ENCODE peak calls at places on chromosomes 1 and 21, in ten cellular contexts. C, R, Z, V, U, J, E, Y, A and I are unnamed samples.

GRCh38 chr1:16248603-16249534 is 11.9 kb upstream of the CPLANE2 start:
- DNase-seq in U (no peak), V (peak), C (peak), J (peak), Y (no peak), Z (peak), E (peak), R (no peak), A (peak), I (no peak)

GRCh38 chr1:207828046-207828445 is 76.2 kb downstream of the CD46 start:
- DNase-seq in Y (no peak), Z (no peak), J (no peak), U (no peak), V (no peak), A (no peak), R (no peak), E (no peak), C (no peak), I (no peak)

GRCh38 chr1:48679868-48680267 is 96.8 kb downstream of the BEND5 start:
- DNase-seq in R (no peak), Z (no peak), A (no peak), J (no peak), V (no peak), E (no peak), Y (no peak), C (no peak), U (no peak), I (no peak)

GRCh38 chr1:225565845-225566244 is 87.1 kb downstream of the ENAH start:
- DNase-seq in C (no peak), V (no peak), E (no peak), R (no peak), J (no peak), Y (no peak), U (no peak), A (peak), Z (no peak), I (no peak)

GRCh38 chr1:52633291-52633754 is 355 bp downstream of the SHISAL2A start:
- DNase-seq in Z (no peak), J (peak), A (peak), V (no peak), U (peak), E (no peak), Y (peak), C (no peak), R (peak), I (no peak)

GRCh38 chr1:11697188-11697892 is 5.8 kb downstream of the DRAXIN start:
- DNase-seq in C (no peak), J (no peak), E (no peak), Z (no peak), A (no peak), Y (no peak), R (no peak), U (no peak), V (no peak), I (no peak)

GRCh38 chr1:208025036-208025435 is 114.1 kb upstream of the CD34 start:
- DNase-seq in C (peak), U (no peak), Y (no peak), A (no peak), Z (no peak), R (no peak), V (no peak), J (no peak), E (no peak), I (no peak)

GRCh38 chr1:21261551-21262281 is 28.5 kb downstream of the ECE1 start:
- DNase-seq in C (no peak), Y (peak), J (no peak), R (peak), A (no peak), V (peak), U (peak), Z (peak), E (peak), I (no peak)

GRCh38 chr21:35045539-35046222 is 3.4 kb downstream of the RUNX1 start:
- DNase-seq in Y (no peak), J (no peak), A (no peak), V (no peak), U (no peak), C (no peak), E (no peak), R (no peak), Z (no peak), I (no peak)

GRCh38 chr1:241473026-241473425 is 46.5 kb downstream of the FH start:
- DNase-seq in V (no peak), U (no peak), C (no peak), Z (no peak), J (no peak), R (no peak), A (no peak), E (no peak), Y (no peak), I (no peak)

GRCh38 chr1:173393655-173393993 is 83.5 kb upstream of the PRDX6 start:
- DNase-seq in J (no peak), U (no peak), R (no peak), A (no peak), Y (no peak), Z (no peak), C (no peak), E (no peak), V (no peak), I (no peak)

GRCh38 chr1:229694053-229694693 is 68.1 kb downstream of the URB2 start:
- DNase-seq in V (peak), E (peak), C (peak), Y (peak), U (no peak), Z (no peak), R (peak), J (no peak), A (peak), I (no peak)

GRCh38 chr1:197101920-197102319 is 34.9 kb upstream of the F13B start:
- DNase-seq in E (no peak), U (no peak), Y (no peak), Z (no peak), R (no peak), C (no peak), V (no peak), A (no peak), J (no peak), I (no peak)

GRCh38 chr1:224430511-224431113 is 4.0 kb downstream of the WDR26 start:
- DNase-seq in U (no peak), Z (no peak), C (peak), E (no peak), J (no peak), Y (no peak), A (no peak), R (no peak), V (no peak), I (peak)

GRCh38 chr1:183783896-183784637 is 20.9 kb upstream of the RGL1 start:
- DNase-seq in Y (no peak), Z (no peak), A (peak), E (peak), U (no peak), C (no peak), R (no peak), J (no peak), V (peak), I (no peak)

GRCh38 chr1:52348704-52349301 is 17.2 kb downstream of the CC2D1B start:
- DNase-seq in Y (peak), E (no peak), Z (no peak), R (peak), J (no peak), V (no peak), U (no peak), A (peak), C (peak), I (no peak)

GRCh38 chr1:107877749-107878148 is 87.2 kb downstream of the VAV3 start:
- DNase-seq in J (no peak), Y (no peak), C (no peak), U (no peak), A (no peak), Z (no peak), E (peak), V (no peak), R (no peak), I (no peak)

GRCh38 chr1:165162671-165163241 is 193.8 kb downstream of the LMX1A start:
- DNase-seq in C (no peak), E (no peak), V (no peak), U (no peak), Z (no peak), R (peak), A (peak), Y (no peak), J (no peak), I (no peak)

GRCh38 chr1:173122958-173123852 is 72.5 kb upstream of the TNFSF18 start:
- DNase-seq in Y (peak), Z (no peak), V (peak), R (peak), C (peak), J (no peak), U (no peak), E (peak), A (peak), I (no peak)

GRCh38 chr1:109239580-109240068 is 9.7 kb upstream of the CELSR2 start:
- DNase-seq in U (no peak), Z (no peak), Y (no peak), A (peak), E (no peak), J (no peak), R (peak), C (no peak), V (no peak), I (no peak)

GRCh38 chr1:179313004-179313403 is 19.4 kb downstream of the SOAT1 start:
- DNase-seq in C (no peak), A (no peak), J (no peak), R (no peak), Y (no peak), U (no peak), E (no peak), Z (no peak), V (peak), I (no peak)

GRCh38 chr1:171270806-171271205 is 22.5 kb downstream of the FMO1 start:
- DNase-seq in C (no peak), Y (no peak), A (no peak), Z (no peak), U (no peak), E (no peak), V (no peak), R (no peak), J (no peak), I (no peak)

GRCh38 chr1:3014041-3014440 is 7.2 kb upstream of the ACTRT2 start:
- DNase-seq in A (no peak), V (no peak), C (no peak), U (no peak), R (no peak), Z (no peak), E (no peak), Y (no peak), J (no peak), I (no peak)

GRCh38 chr1:185632659-185633428 is 101.3 kb upstream of the HMCN1 start:
- DNase-seq in J (no peak), Z (no peak), U (no peak), V (no peak), E (no peak), A (no peak), Y (no peak), C (no peak), R (no peak), I (no peak)

GRCh38 chr1:2194319-2194897 is at the start of gene FAAP20:
- DNase-seq in Z (peak), U (peak), C (no peak), A (peak), J (peak), Y (no peak), V (peak), E (peak), R (no peak), I (no peak)

GRCh38 chr1:189357317-189357716 is 1120.3 kb downstream of the BRINP3 start:
- DNase-seq in U (no peak), J (no peak), Y (no peak), A (no peak), V (no peak), R (no peak), E (no peak), Z (no peak), C (no peak), I (no peak)

GRCh38 chr1:21620461-21620860 is 48.7 kb downstream of the RAP1GAP start:
- DNase-seq in J (no peak), Z (no peak), A (no peak), Y (peak), E (no peak), U (no peak), C (no peak), R (no peak), V (peak), I (no peak)

GRCh38 chr1:42950146-42950480 is 8.6 kb downstream of the SLC2A1 start:
- DNase-seq in R (no peak), Y (no peak), Z (no peak), A (no peak), J (no peak), C (no peak), E (no peak), U (no peak), V (no peak), I (no peak)

GRCh38 chr1:8427986-8428385 is 110.1 kb downstream of the SLC45A1 start:
- DNase-seq in Y (no peak), R (no peak), J (no peak), V (no peak), A (no peak), Z (no peak), U (no peak), C (no peak), E (peak), I (no peak)

GRCh38 chr1:91712981-91713841 is 172.7 kb downstream of the TGFBR3 start:
- DNase-seq in Y (no peak), A (no peak), E (peak), R (no peak), C (no peak), V (no peak), U (no peak), Z (no peak), J (no peak), I (peak)

GRCh38 chr1:188137221-188137620 is 1308.5 kb downstream of the PLA2G4A start:
- DNase-seq in V (no peak), J (no peak), E (no peak), R (no peak), A (no peak), Y (no peak), Z (no peak), U (no peak), C (no peak), I (no peak)

GRCh38 chr1:185864889-185865288 is 130.7 kb downstream of the HMCN1 start:
- DNase-seq in Y (no peak), Z (no peak), J (no peak), R (no peak), E (no peak), V (no peak), U (no peak), A (no peak), C (no peak), I (no peak)

GRCh38 chr1:167905671-167906070 is 8.3 kb downstream of the ADCY10 start:
- DNase-seq in A (no peak), E (no peak), Y (no peak), C (no peak), V (no peak), U (no peak), J (no peak), Z (no peak), R (no peak), I (no peak)

GRCh38 chr1:220217383-220217988 is 54.8 kb downstream of the RAB3GAP2 start:
- DNase-seq in Y (no peak), A (peak), V (no peak), J (no peak), R (no peak), E (no peak), Z (peak), U (no peak), C (no peak), I (no peak)

GRCh38 chr21:46393451-46393940 is 65.2 kb upstream of the DIP2A start:
- DNase-seq in R (no peak), Z (no peak), Y (peak), J (no peak), A (no peak), C (no peak), U (no peak), V (no peak), E (peak), I (no peak)

GRCh38 chr1:189149547-189150375 is 1327.9 kb downstream of the BRINP3 start:
- DNase-seq in V (peak), U (no peak), Z (no peak), R (peak), Y (no peak), C (no peak), E (no peak), J (no peak), A (no peak), I (no peak)

GRCh38 chr1:17120483-17120882 is 1.2 kb upstream of the PADI2 start:
- DNase-seq in A (no peak), R (no peak), C (no peak), U (no peak), J (no peak), E (no peak), Y (no peak), V (no peak), Z (no peak), I (no peak)